ENCODE peak calls at places on chromosome 17, in five cellular contexts. One of them, this sample, is unnamed.
A peak's percentile ranks its signal among the peaks of the same experiment; 100 is the strongest.

GRCh38 chr17:33785281-33785680 is 469.8 kb upstream of the CCL2 start:
- DNase-seq in heart left ventricle: no peak
- DNase-seq in HCT116: no peak
- DNase-seq in breast epithelium: no peak
- DNase-seq in left ventricle myocardium inferior: no peak
- DNase-seq in this sample: no peak

GRCh38 chr17:29933379-29933778 is 3.4 kb upstream of the SSH2 start:
- DNase-seq in heart left ventricle: no peak
- DNase-seq in HCT116: peak; percentile 28
- DNase-seq in breast epithelium: no peak
- DNase-seq in left ventricle myocardium inferior: no peak
- DNase-seq in this sample: no peak

GRCh38 chr17:29734640-29735039 is 111.9 kb upstream of the CORO6 start:
- DNase-seq in heart left ventricle: no peak
- DNase-seq in HCT116: no peak
- DNase-seq in breast epithelium: no peak
- DNase-seq in left ventricle myocardium inferior: no peak
- DNase-seq in this sample: no peak

GRCh38 chr17:37309051-37309450 is 66.7 kb upstream of the C17orf78 start:
- DNase-seq in heart left ventricle: no peak
- DNase-seq in HCT116: no peak
- DNase-seq in breast epithelium: no peak
- DNase-seq in left ventricle myocardium inferior: no peak
- DNase-seq in this sample: no peak

GRCh38 chr17:53176629-53177028 is 646.1 kb upstream of the KIF2B start:
- DNase-seq in heart left ventricle: no peak
- DNase-seq in HCT116: no peak
- DNase-seq in breast epithelium: no peak
- DNase-seq in left ventricle myocardium inferior: no peak
- DNase-seq in this sample: no peak

GRCh38 chr17:34639706-34640425 is 60.5 kb downstream of the TMEM132E start:
- DNase-seq in heart left ventricle: no peak
- DNase-seq in HCT116: no peak
- DNase-seq in breast epithelium: no peak
- DNase-seq in left ventricle myocardium inferior: no peak
- DNase-seq in this sample: no peak

GRCh38 chr17:385195-385835 is 32.7 kb upstream of the RPH3AL start:
- DNase-seq in heart left ventricle: peak; percentile 77
- DNase-seq in HCT116: no peak
- DNase-seq in breast epithelium: no peak
- DNase-seq in left ventricle myocardium inferior: peak; percentile 79
- DNase-seq in this sample: no peak

GRCh38 chr17:77735341-77736206 is 222.9 kb upstream of the TNRC6C start:
- DNase-seq in heart left ventricle: peak; percentile 83
- DNase-seq in HCT116: no peak
- DNase-seq in breast epithelium: no peak
- DNase-seq in left ventricle myocardium inferior: peak; percentile 69
- DNase-seq in this sample: peak; percentile 40

GRCh38 chr17:8577868-8578267 is 52.7 kb downstream of the MYH10 start:
- DNase-seq in heart left ventricle: no peak
- DNase-seq in HCT116: no peak
- DNase-seq in breast epithelium: no peak
- DNase-seq in left ventricle myocardium inferior: no peak
- DNase-seq in this sample: no peak

GRCh38 chr17:37737081-37737480 is 7.8 kb downstream of the HNF1B start:
- DNase-seq in heart left ventricle: no peak
- DNase-seq in HCT116: no peak
- DNase-seq in breast epithelium: no peak
- DNase-seq in left ventricle myocardium inferior: no peak
- DNase-seq in this sample: no peak

GRCh38 chr17:27959382-27959709 is 66.2 kb upstream of the LYRM9 start:
- DNase-seq in heart left ventricle: no peak
- DNase-seq in HCT116: no peak
- DNase-seq in breast epithelium: no peak
- DNase-seq in left ventricle myocardium inferior: no peak
- DNase-seq in this sample: no peak

GRCh38 chr17:71029246-71029645 is 859.9 kb downstream of the KCNJ2 start:
- DNase-seq in heart left ventricle: no peak
- DNase-seq in HCT116: no peak
- DNase-seq in breast epithelium: no peak
- DNase-seq in left ventricle myocardium inferior: no peak
- DNase-seq in this sample: no peak

GRCh38 chr17:17128476-17129075 is 77.6 kb downstream of the PLD6 start:
- DNase-seq in heart left ventricle: no peak
- DNase-seq in HCT116: no peak
- DNase-seq in breast epithelium: no peak
- DNase-seq in left ventricle myocardium inferior: no peak
- DNase-seq in this sample: no peak

GRCh38 chr17:80949451-80950421 is 41.9 kb upstream of the CHMP6 start:
- DNase-seq in heart left ventricle: peak; percentile 36
- DNase-seq in HCT116: no peak
- DNase-seq in breast epithelium: no peak
- DNase-seq in left ventricle myocardium inferior: no peak
- DNase-seq in this sample: no peak

GRCh38 chr17:82950525-82951102 is 110.8 kb upstream of the ZNF750 start:
- DNase-seq in heart left ventricle: no peak
- DNase-seq in HCT116: no peak
- DNase-seq in breast epithelium: no peak
- DNase-seq in left ventricle myocardium inferior: peak; percentile 1
- DNase-seq in this sample: no peak

GRCh38 chr17:37742114-37742761 is 2.6 kb downstream of the HNF1B start:
- DNase-seq in heart left ventricle: no peak
- DNase-seq in HCT116: no peak
- DNase-seq in breast epithelium: no peak
- DNase-seq in left ventricle myocardium inferior: no peak
- DNase-seq in this sample: no peak

GRCh38 chr17:36920032-36921000 is 17.0 kb upstream of the LHX1 start:
- DNase-seq in heart left ventricle: no peak
- DNase-seq in HCT116: peak; percentile 43
- DNase-seq in breast epithelium: no peak
- DNase-seq in left ventricle myocardium inferior: no peak
- DNase-seq in this sample: no peak

GRCh38 chr17:82230627-82231311 is 1.9 kb downstream of the SLC16A3 start:
- DNase-seq in heart left ventricle: peak; percentile 94
- DNase-seq in HCT116: no peak
- DNase-seq in breast epithelium: no peak
- DNase-seq in left ventricle myocardium inferior: peak; percentile 92
- DNase-seq in this sample: peak; percentile 89

GRCh38 chr17:41987642-41988041 is 21.0 kb downstream of the CNP start:
- DNase-seq in heart left ventricle: no peak
- DNase-seq in HCT116: no peak
- DNase-seq in breast epithelium: no peak
- DNase-seq in left ventricle myocardium inferior: no peak
- DNase-seq in this sample: no peak

GRCh38 chr17:46088595-46088994 is 89.5 kb downstream of the STH start:
- DNase-seq in heart left ventricle: no peak
- DNase-seq in HCT116: no peak
- DNase-seq in breast epithelium: no peak
- DNase-seq in left ventricle myocardium inferior: no peak
- DNase-seq in this sample: no peak

GRCh38 chr17:8005357-8005756 is 2.9 kb downstream of the GUCY2D start:
- DNase-seq in heart left ventricle: no peak
- DNase-seq in HCT116: no peak
- DNase-seq in breast epithelium: no peak
- DNase-seq in left ventricle myocardium inferior: no peak
- DNase-seq in this sample: no peak

GRCh38 chr17:27532269-27533067 is 76.2 kb downstream of the KSR1 start:
- DNase-seq in heart left ventricle: no peak
- DNase-seq in HCT116: no peak
- DNase-seq in breast epithelium: no peak
- DNase-seq in left ventricle myocardium inferior: peak; percentile 28
- DNase-seq in this sample: no peak

GRCh38 chr17:49775546-49776260 is 11.8 kb upstream of the FAM117A start:
- DNase-seq in heart left ventricle: no peak
- DNase-seq in HCT116: no peak
- DNase-seq in breast epithelium: no peak
- DNase-seq in left ventricle myocardium inferior: no peak
- DNase-seq in this sample: no peak

GRCh38 chr17:38415250-38416194 is 12.7 kb upstream of the ARHGAP23 start:
- DNase-seq in heart left ventricle: no peak
- DNase-seq in HCT116: peak; percentile 23
- DNase-seq in breast epithelium: no peak
- DNase-seq in left ventricle myocardium inferior: no peak
- DNase-seq in this sample: no peak

GRCh38 chr17:20966869-20967268 is 75.9 kb downstream of the USP22 start:
- DNase-seq in heart left ventricle: no peak
- DNase-seq in HCT116: no peak
- DNase-seq in breast epithelium: no peak
- DNase-seq in left ventricle myocardium inferior: no peak
- DNase-seq in this sample: no peak

GRCh38 chr17:78450696-78451344 is 72.4 kb downstream of the PGS1 start:
- DNase-seq in heart left ventricle: no peak
- DNase-seq in HCT116: no peak
- DNase-seq in breast epithelium: no peak
- DNase-seq in left ventricle myocardium inferior: no peak
- DNase-seq in this sample: no peak

GRCh38 chr17:2156666-2157065 is 101.8 kb downstream of the HIC1 start:
- DNase-seq in heart left ventricle: no peak
- DNase-seq in HCT116: no peak
- DNase-seq in breast epithelium: no peak
- DNase-seq in left ventricle myocardium inferior: no peak
- DNase-seq in this sample: no peak

GRCh38 chr17:62658136-62658535 is 30.7 kb downstream of the MRC2 start:
- DNase-seq in heart left ventricle: no peak
- DNase-seq in HCT116: no peak
- DNase-seq in breast epithelium: no peak
- DNase-seq in left ventricle myocardium inferior: no peak
- DNase-seq in this sample: no peak

GRCh38 chr17:60137731-60138130 is 12.0 kb upstream of the CA4 start:
- DNase-seq in heart left ventricle: no peak
- DNase-seq in HCT116: no peak
- DNase-seq in breast epithelium: no peak
- DNase-seq in left ventricle myocardium inferior: no peak
- DNase-seq in this sample: no peak

DNA sequence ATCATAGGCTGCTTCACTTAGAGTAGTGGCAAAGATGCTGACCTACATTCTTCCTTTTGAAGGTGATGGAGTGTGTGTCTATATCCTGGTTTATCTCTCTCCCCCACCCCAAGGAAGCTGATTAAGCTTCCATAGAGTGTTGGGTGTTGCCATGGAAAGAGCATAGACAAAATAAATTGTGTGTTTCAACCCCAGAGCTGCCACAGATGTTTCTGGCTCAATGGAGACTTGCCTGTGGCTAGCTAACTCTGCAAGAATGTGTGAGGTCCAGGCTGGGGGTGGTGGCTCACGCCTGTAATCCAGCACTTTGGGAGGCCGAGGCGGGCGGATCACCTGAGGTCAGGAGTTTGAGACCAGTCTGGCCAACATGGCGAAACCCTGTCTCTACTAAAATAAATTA is 4.5 kb upstream of the RARA start:
- DNase-seq in heart left ventricle: no peak
- DNase-seq in HCT116: no peak
- DNase-seq in breast epithelium: no peak
- DNase-seq in left ventricle myocardium inferior: no peak
- DNase-seq in this sample: peak; percentile 92
- H3K27ac ChIP-seq in heart left ventricle: no peak overlapping the region
- H3K27ac ChIP-seq in HCT116: no peak overlapping the region
- H3K27ac ChIP-seq in breast epithelium: peak overlapping the region; percentile 50
- H3K27ac ChIP-seq in left ventricle myocardium inferior: peak overlapping the region; percentile 25
- H3K27ac ChIP-seq in this sample: peak overlapping the region; percentile 79

DNA sequence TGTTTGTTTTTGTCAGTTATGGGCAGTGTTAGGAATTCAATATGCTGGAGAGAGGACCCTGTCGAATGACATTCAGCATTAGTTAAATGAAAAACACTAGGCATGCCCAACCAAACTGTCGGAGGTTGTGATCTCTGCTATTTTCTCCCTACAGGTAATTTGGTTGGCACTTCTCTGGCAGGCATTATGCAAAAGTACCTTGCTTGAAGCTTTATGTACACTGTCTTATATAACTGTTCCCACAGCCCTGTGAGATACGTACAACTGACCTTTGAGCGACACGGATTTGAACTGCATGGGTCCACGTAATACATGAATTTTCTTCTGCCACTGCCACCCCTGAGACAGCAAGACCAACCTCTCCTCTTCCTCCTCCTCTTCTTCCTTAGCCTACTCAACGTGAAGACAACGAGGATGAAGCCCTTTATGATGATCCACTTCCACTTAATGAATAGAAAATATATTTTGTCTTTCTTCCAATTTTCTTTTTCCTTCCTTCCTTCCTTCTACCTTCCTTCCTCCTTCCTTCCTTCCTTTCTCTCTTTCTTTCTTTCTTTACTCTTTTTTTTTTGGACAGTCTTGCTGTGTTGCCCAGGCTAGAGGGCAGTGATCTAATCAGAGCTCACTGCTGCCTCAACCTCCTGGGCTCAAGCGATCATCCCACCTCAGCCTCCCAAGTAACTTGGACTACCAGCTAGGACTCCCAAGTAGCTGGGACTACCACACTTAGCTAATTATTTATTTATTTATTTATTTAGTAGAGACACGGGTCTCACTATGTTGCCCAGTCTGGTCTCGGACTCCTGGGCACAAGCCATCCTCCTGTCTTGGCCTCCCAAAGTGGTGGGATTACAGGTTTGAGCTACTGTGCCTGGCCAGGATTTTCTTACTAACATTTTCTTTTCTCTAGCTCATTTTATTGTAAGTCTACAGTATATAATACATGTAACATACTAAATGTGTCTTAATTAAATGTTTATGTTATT is 77.3 kb downstream of the WIPI1 start:
- DNase-seq in heart left ventricle: no peak
- DNase-seq in HCT116: no peak
- DNase-seq in breast epithelium: no peak
- DNase-seq in left ventricle myocardium inferior: no peak
- DNase-seq in this sample: no peak
- H3K4me1 ChIP-seq in heart left ventricle: peaks cover 49% of the 10 kb centered on the region
- H3K4me1 ChIP-seq in HCT116: peaks cover 82% of the 10 kb centered on the region
- H3K4me1 ChIP-seq in breast epithelium: peaks cover 24% of the 10 kb centered on the region
- H3K4me1 ChIP-seq in left ventricle myocardium inferior: peaks cover 70% of the 10 kb centered on the region
- H3K4me1 ChIP-seq in this sample: peaks cover 45% of the 10 kb centered on the region

GRCh38 chr17:73090396-73091202 is 1.9 kb downstream of the SLC39A11 start:
- DNase-seq in heart left ventricle: no peak
- DNase-seq in HCT116: no peak
- DNase-seq in breast epithelium: no peak
- DNase-seq in left ventricle myocardium inferior: no peak
- DNase-seq in this sample: no peak

GRCh38 chr17:73092518-73093135 is at the start of gene SLC39A11:
- DNase-seq in heart left ventricle: peak; percentile 94
- DNase-seq in HCT116: peak; percentile 89
- DNase-seq in breast epithelium: peak; percentile 94
- DNase-seq in left ventricle myocardium inferior: peak; percentile 91
- DNase-seq in this sample: peak; percentile 95

GRCh38 chr17:73089918-73090317 is 2.6 kb downstream of the SLC39A11 start:
- DNase-seq in heart left ventricle: no peak
- DNase-seq in HCT116: no peak
- DNase-seq in breast epithelium: peak; percentile 49
- DNase-seq in left ventricle myocardium inferior: no peak
- DNase-seq in this sample: no peak

GRCh38 chr17:73091770-73092517 is 544 bp downstream of the SLC39A11 start:
- DNase-seq in heart left ventricle: peak; percentile 40
- DNase-seq in HCT116: no peak
- DNase-seq in breast epithelium: peak; percentile 39
- DNase-seq in left ventricle myocardium inferior: peak; percentile 22
- DNase-seq in this sample: no peak

GRCh38 chr17:73091410-73091769 is 1.1 kb downstream of the SLC39A11 start:
- DNase-seq in heart left ventricle: no peak
- DNase-seq in HCT116: no peak
- DNase-seq in breast epithelium: no peak
- DNase-seq in left ventricle myocardium inferior: no peak
- DNase-seq in this sample: no peak
- H3K27ac ChIP-seq in heart left ventricle: peak overlapping the region; percentile 71
- H3K27ac ChIP-seq in HCT116: no peak overlapping the region
- H3K27ac ChIP-seq in breast epithelium: peak overlapping the region; percentile 76
- H3K27ac ChIP-seq in left ventricle myocardium inferior: peak overlapping the region; percentile 69
- H3K27ac ChIP-seq in this sample: no peak overlapping the region

GRCh38 chr17:73806768-73807167 is 162.5 kb upstream of the SDK2 start:
- DNase-seq in heart left ventricle: no peak
- DNase-seq in HCT116: no peak
- DNase-seq in breast epithelium: no peak
- DNase-seq in left ventricle myocardium inferior: no peak
- DNase-seq in this sample: no peak
- H3K4me1 ChIP-seq in heart left ventricle: no peaks in the 10 kb centered on the region
- H3K4me1 ChIP-seq in HCT116: no peaks in the 10 kb centered on the region
- H3K4me1 ChIP-seq in breast epithelium: no peaks in the 10 kb centered on the region
- H3K4me1 ChIP-seq in left ventricle myocardium inferior: no peaks in the 10 kb centered on the region
- H3K4me1 ChIP-seq in this sample: no peaks in the 10 kb centered on the region